ENCODE peak calls at places on chromosomes 6 and 20, in eight cellular contexts. L is activated CD8-positive, alpha-beta T cell treated with anti-CD3 and anti-CD28 coated beads, Interleukin-2, amount 10 ng/mL, durations not matched to agents 7 days and 5 days; J is NCI-H446; X is IMR-90; S is sciatic nerve; W is stimulated activated CD4-positive, alpha-beta T cell treated with anti-CD3 and anti-CD28 coated beads, Interleukin-4, amount 100 ng/mL, for 4 hours; T is cardiac septum; B is mammary epithelial cell. D is an unnamed sample.

GRCh38 chr6:91278416-91278815 is 691.5 kb upstream of the MAP3K7 start:
- DNase-seq in B (no peak), T (no peak), J (no peak), S (no peak), L (no peak), W (no peak), X (no peak), D (no peak)

GRCh38 chr20:5535211-5535756 is 214.9 kb upstream of the SHLD1 start:
- DNase-seq in T (no peak), J (no peak), X (peak; percentile 98), S (no peak), B (peak; percentile 74), L (no peak), W (no peak), D (peak; percentile 100)

GRCh38 chr20:56328861-56329260 is 29.9 kb upstream of the FAM210B start:
- DNase-seq in T (no peak), S (no peak), J (no peak), L (peak; percentile 33), X (peak; percentile 8), B (peak; percentile 16), W (no peak), D (peak; percentile 33)

GRCh38 chr6:81623106-81623834 is 129.2 kb downstream of the TENT5A start:
- DNase-seq in B (no peak), W (no peak), X (peak; percentile 53), J (no peak), S (no peak), T (no peak), L (no peak), D (peak; percentile 41)

GRCh38 chr6:128696651-128697391 is 176.4 kb upstream of the PTPRK start:
- DNase-seq in S (no peak), B (peak; percentile 71), W (no peak), T (no peak), J (no peak), L (no peak), X (peak; percentile 88), D (peak; percentile 63)

GRCh38 chr20:41234546-41234945 is 83.0 kb downstream of the ZHX3 start:
- DNase-seq in W (no peak), X (no peak), T (no peak), J (no peak), S (no peak), L (no peak), B (no peak), D (no peak)

GRCh38 chr20:61762886-61763739 is 302.6 kb downstream of the TAF4 start:
- DNase-seq in L (no peak), J (no peak), T (no peak), W (no peak), S (peak; percentile 35), X (no peak), B (no peak), D (no peak)

GRCh38 chr20:63691711-63692435 is 4.6 kb upstream of the TNFRSF6B start:
- DNase-seq in X (no peak), B (no peak), J (no peak), T (no peak), L (no peak), W (no peak), S (peak; percentile 60), D (no peak)

GRCh38 chr20:58073945-58074920 is 154.2 kb downstream of the ANKRD60 start:
- DNase-seq in B (peak; percentile 15), T (no peak), S (peak; percentile 61), J (no peak), L (peak; percentile 5), W (no peak), X (no peak), D (peak; percentile 5)

D was measured in amniotic epithelial cell.